ENCODE peak calls at places on chromosomes 1 and 21, in eight cellular contexts. F is heart left ventricle, H is body of pancreas, R is endodermal cell, W is coronary artery, Q is cardiac muscle cell, O is ascending aorta, I is fibroblast of the aortic adventitia. P is an unnamed sample.

GRCh38 chr1:33460947-33461629 is 11.4 kb upstream of the ZSCAN20 start:
- DNase-seq in R (no peak), O (no peak), I (no peak), H (no peak), Q (no peak), F (peak), W (no peak), P (no peak)

GRCh38 chr1:172941945-172942344 is 108.8 kb downstream of the TNFSF18 start:
- DNase-seq in R (no peak), Q (no peak), I (no peak), F (no peak), W (no peak), H (no peak), O (no peak), P (no peak)

GRCh38 chr21:32712043-32712442 is 15.8 kb downstream of the SYNJ1 start:
- DNase-seq in H (no peak), W (no peak), Q (no peak), F (no peak), R (no peak), I (no peak), O (no peak), P (no peak)

GRCh38 chr1:207861442-207862177 is 49.3 kb downstream of the CD34 start:
- DNase-seq in R (peak), Q (no peak), H (peak), O (no peak), I (no peak), F (no peak), W (no peak), P (no peak)

GRCh38 chr1:207397525-207397926 is 56.6 kb upstream of the CR2 start:
- DNase-seq in O (no peak), I (peak), W (no peak), F (no peak), H (no peak), Q (no peak), R (peak), P (no peak)

GRCh38 chr1:231937013-231937754 is 310.6 kb downstream of the DISC1 start:
- DNase-seq in F (peak), R (no peak), I (no peak), O (no peak), H (peak), Q (peak), W (no peak), P (no peak)

GRCh38 chr1:196178083-196178635 is 430.1 kb downstream of the KCNT2 start:
- DNase-seq in R (no peak), Q (no peak), W (no peak), F (no peak), H (no peak), O (no peak), I (peak), P (peak)

GRCh38 chr1:202439308-202439707 is 90.8 kb downstream of the PPP1R12B start:
- DNase-seq in W (no peak), F (no peak), H (no peak), Q (no peak), I (no peak), R (no peak), O (no peak), P (no peak)

DNA sequence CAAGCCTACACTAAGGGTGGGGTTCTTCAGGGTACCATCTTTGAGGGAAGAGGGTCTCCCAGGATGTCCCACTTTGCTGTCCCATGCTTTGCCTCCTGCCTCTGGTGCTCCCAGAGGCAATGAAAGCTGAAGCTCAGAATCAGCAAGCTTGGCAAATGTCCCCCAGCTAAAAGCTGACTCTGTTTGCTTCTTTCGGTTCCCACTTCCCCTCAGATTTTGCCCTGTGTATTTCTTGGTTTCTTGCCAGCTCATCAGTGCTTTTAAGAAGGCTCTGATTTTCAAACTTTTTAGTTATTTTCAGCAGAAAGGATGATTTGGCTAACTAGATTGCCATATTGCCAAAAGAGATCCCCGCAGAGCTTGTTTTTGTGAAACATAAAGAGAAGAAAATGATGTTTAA is 33.1 kb upstream of the COG2 start:
- DNase-seq in I (no peak), O (no peak), Q (no peak), W (no peak), F (no peak), R (no peak), H (no peak), P (no peak)
- H3K4me3 ChIP-seq in I (no peak), O (no peak), Q (no peak), W (no peak), F (no peak), R (no peak), H (no peak), P (no peak)

GRCh38 chr1:163766537-163766936 is 444.8 kb downstream of the NUF2 start:
- DNase-seq in I (no peak), F (no peak), Q (no peak), W (no peak), R (no peak), H (no peak), O (no peak), P (no peak)

GRCh38 chr1:163772266-163772665 is 450.5 kb downstream of the NUF2 start:
- DNase-seq in F (no peak), Q (no peak), H (no peak), I (no peak), W (no peak), O (no peak), R (no peak), P (no peak)

GRCh38 chr1:163768581-163768980 is 446.8 kb downstream of the NUF2 start:
- DNase-seq in I (no peak), W (no peak), H (no peak), F (no peak), R (no peak), Q (no peak), O (no peak), P (no peak)

GRCh38 chr1:163774390-163774789 is 452.6 kb downstream of the NUF2 start:
- DNase-seq in R (no peak), I (no peak), Q (no peak), W (no peak), H (no peak), O (no peak), F (no peak), P (no peak)

GRCh38 chr1:163771637-163772036 is 449.9 kb downstream of the NUF2 start:
- DNase-seq in Q (no peak), O (no peak), H (no peak), I (no peak), W (no peak), R (no peak), F (no peak), P (peak)
- TF ChIP-seq CTCF in Q (no peak), O (no peak), H (no peak), I (no peak), W (no peak), R (no peak), F (no peak), P (no peak)

DNA sequence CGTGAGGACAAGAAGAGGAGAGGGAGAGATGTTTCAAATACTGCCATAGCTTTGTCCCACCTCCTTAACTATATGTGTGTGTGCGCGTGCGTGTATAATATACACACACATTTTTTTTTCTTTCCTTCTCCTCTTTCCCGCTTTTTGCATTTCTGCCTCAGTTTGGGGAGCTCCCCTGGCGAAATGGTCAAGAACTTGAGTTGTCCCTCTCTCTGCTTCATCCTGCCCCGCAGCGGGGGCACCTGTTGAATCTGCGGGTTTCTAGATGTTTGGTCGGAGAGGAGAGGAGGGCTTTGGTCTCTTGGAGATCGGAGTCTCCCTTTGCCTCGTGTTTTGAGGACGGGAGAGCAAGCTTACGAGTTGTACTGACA is 501 bp downstream of the SCCPDH start:
- DNase-seq in O (no peak), Q (peak), F (no peak), R (peak), W (no peak), I (peak), H (peak), P (peak)
- H3K4me3 ChIP-seq in O (peak), Q (peak), F (peak), R (peak), W (peak), I (peak), H (peak), P (peak)

GRCh38 chr1:154329152-154329521 is 3.8 kb downstream of the ATP8B2 start:
- DNase-seq in O (no peak), F (no peak), R (peak), I (peak), Q (peak), H (no peak), W (no peak), P (no peak)
- TF ChIP-seq CTCF in O (no peak), F (no peak), R (peak), I (peak), Q (peak), H (no peak), W (no peak), P (no peak)

GRCh38 chr1:23023174-23023573 is 3.9 kb downstream of the KDM1A start:
- DNase-seq in I (no peak), H (no peak), R (no peak), F (no peak), Q (no peak), O (no peak), W (no peak), P (no peak)
- H3K4me3 ChIP-seq in I (no peak), H (no peak), R (peak), F (no peak), Q (no peak), O (no peak), W (no peak), P (no peak)

GRCh38 chr1:245999697-246000637 is 507.1 kb downstream of the SMYD3 start:
- DNase-seq in W (no peak), H (no peak), I (no peak), F (no peak), Q (no peak), O (no peak), R (no peak), P (no peak)
- TF ChIP-seq CTCF in W (no peak), H (no peak), I (no peak), F (no peak), Q (no peak), O (no peak), R (peak), P (no peak)

GRCh38 chr1:111199329-111199728 is 1.1 kb downstream of the DENND2D start:
- DNase-seq in R (no peak), F (no peak), W (no peak), O (no peak), I (no peak), H (no peak), Q (no peak), P (no peak)

GRCh38 chr1:111200802-111201161 is 336 bp upstream of the DENND2D start:
- DNase-seq in H (no peak), F (no peak), W (no peak), Q (no peak), I (no peak), O (no peak), R (no peak), P (no peak)

GRCh38 chr1:111198836-111199235 is 1.6 kb downstream of the DENND2D start:
- DNase-seq in I (no peak), O (no peak), H (no peak), W (no peak), R (no peak), F (no peak), Q (no peak), P (no peak)

GRCh38 chr1:111201275-111202090 is 1.0 kb upstream of the DENND2D start:
- DNase-seq in F (no peak), I (no peak), W (no peak), H (peak), Q (no peak), O (no peak), R (no peak), P (no peak)

GRCh38 chr1:111199881-111200801 is at the start of gene DENND2D:
- DNase-seq in I (no peak), R (no peak), F (peak), Q (no peak), H (peak), O (peak), W (no peak), P (no peak)
- H3K4me3 ChIP-seq in I (no peak), R (no peak), F (no peak), Q (no peak), H (no peak), O (peak), W (peak), P (no peak)

P was measured in epithelial cell of esophagus.